ENCODE peak calls at places on chromosomes 13 and 19, in seven cellular contexts. One of them, this sample, is unnamed.

GRCh38 chr19:34381399-34382251 is 16.6 kb downstream of the GPI start:
- DNase-seq in NCI-H1694: no peak
- DNase-seq in lower leg skin: no peak
- DNase-seq in left cardiac atrium: no peak
- DNase-seq in astrocyte of the spinal cord: no peak
- DNase-seq in stimulated activated CD8-positive, alpha-beta memory T cell treated with anti-CD3 and anti-CD28 coated beads, Interleukin-2, amount 100 ng/mL, for 1 hour: no peak
- DNase-seq in GM04503: no peak
- DNase-seq in this sample: no peak

GRCh38 chr13:26476111-26476743 is 81.3 kb upstream of the WASF3 start:
- DNase-seq in left cardiac atrium: peak; percentile 58
- DNase-seq in stimulated activated CD8-positive, alpha-beta memory T cell treated with anti-CD3 and anti-CD28 coated beads, Interleukin-2, amount 100 ng/mL, for 1 hour: no peak
- DNase-seq in lower leg skin: no peak
- DNase-seq in GM04503: no peak
- DNase-seq in NCI-H1694: no peak
- DNase-seq in astrocyte of the spinal cord: peak; percentile 35
- DNase-seq in this sample: no peak

GRCh38 chr13:83531022-83531421 is 351.3 kb downstream of the SLITRK1 start:
- DNase-seq in NCI-H1694: no peak
- DNase-seq in stimulated activated CD8-positive, alpha-beta memory T cell treated with anti-CD3 and anti-CD28 coated beads, Interleukin-2, amount 100 ng/mL, for 1 hour: no peak
- DNase-seq in lower leg skin: no peak
- DNase-seq in astrocyte of the spinal cord: no peak
- DNase-seq in GM04503: no peak
- DNase-seq in left cardiac atrium: no peak
- DNase-seq in this sample: no peak

GRCh38 chr13:52447815-52448552 is 2.5 kb downstream of the VPS36 start:
- DNase-seq in astrocyte of the spinal cord: no peak
- DNase-seq in stimulated activated CD8-positive, alpha-beta memory T cell treated with anti-CD3 and anti-CD28 coated beads, Interleukin-2, amount 100 ng/mL, for 1 hour: no peak
- DNase-seq in lower leg skin: no peak
- DNase-seq in left cardiac atrium: no peak
- DNase-seq in NCI-H1694: no peak
- DNase-seq in GM04503: no peak
- DNase-seq in this sample: no peak

GRCh38 chr19:2412449-2412848 is 14.9 kb downstream of the TIMM13 start:
- DNase-seq in left cardiac atrium: no peak
- DNase-seq in NCI-H1694: no peak
- DNase-seq in lower leg skin: no peak
- DNase-seq in stimulated activated CD8-positive, alpha-beta memory T cell treated with anti-CD3 and anti-CD28 coated beads, Interleukin-2, amount 100 ng/mL, for 1 hour: no peak
- DNase-seq in astrocyte of the spinal cord: no peak
- DNase-seq in GM04503: no peak
- DNase-seq in this sample: no peak

GRCh38 chr19:13984875-13985741 is 21.0 kb downstream of the RFX1 start:
- DNase-seq in astrocyte of the spinal cord: no peak
- DNase-seq in NCI-H1694: no peak
- DNase-seq in stimulated activated CD8-positive, alpha-beta memory T cell treated with anti-CD3 and anti-CD28 coated beads, Interleukin-2, amount 100 ng/mL, for 1 hour: no peak
- DNase-seq in GM04503: no peak
- DNase-seq in left cardiac atrium: no peak
- DNase-seq in lower leg skin: no peak
- DNase-seq in this sample: no peak

GRCh38 chr19:48006762-48007161 is 12.3 kb downstream of the ELSPBP1 start:
- DNase-seq in stimulated activated CD8-positive, alpha-beta memory T cell treated with anti-CD3 and anti-CD28 coated beads, Interleukin-2, amount 100 ng/mL, for 1 hour: no peak
- DNase-seq in NCI-H1694: no peak
- DNase-seq in GM04503: no peak
- DNase-seq in lower leg skin: no peak
- DNase-seq in astrocyte of the spinal cord: no peak
- DNase-seq in left cardiac atrium: no peak
- DNase-seq in this sample: no peak

GRCh38 chr19:48487944-48488343 is 18.8 kb downstream of the CYTH2 start:
- DNase-seq in GM04503: peak; percentile 63
- DNase-seq in left cardiac atrium: peak; percentile 70
- DNase-seq in stimulated activated CD8-positive, alpha-beta memory T cell treated with anti-CD3 and anti-CD28 coated beads, Interleukin-2, amount 100 ng/mL, for 1 hour: no peak
- DNase-seq in lower leg skin: peak; percentile 93
- DNase-seq in astrocyte of the spinal cord: peak; percentile 71
- DNase-seq in NCI-H1694: no peak
- DNase-seq in this sample: no peak

GRCh38 chr13:93226623-93227279 is at the start of gene GPC6:
- DNase-seq in left cardiac atrium: peak; percentile 31
- DNase-seq in astrocyte of the spinal cord: peak; percentile 96
- DNase-seq in stimulated activated CD8-positive, alpha-beta memory T cell treated with anti-CD3 and anti-CD28 coated beads, Interleukin-2, amount 100 ng/mL, for 1 hour: no peak
- DNase-seq in GM04503: peak; percentile 86
- DNase-seq in lower leg skin: no peak
- DNase-seq in NCI-H1694: peak; percentile 90
- DNase-seq in this sample: no peak

GRCh38 chr13:20161275-20161950 is 561 bp upstream of the GJA3 start:
- DNase-seq in NCI-H1694: no peak
- DNase-seq in left cardiac atrium: peak; percentile 45
- DNase-seq in lower leg skin: no peak
- DNase-seq in stimulated activated CD8-positive, alpha-beta memory T cell treated with anti-CD3 and anti-CD28 coated beads, Interleukin-2, amount 100 ng/mL, for 1 hour: peak; percentile 40
- DNase-seq in astrocyte of the spinal cord: no peak
- DNase-seq in GM04503: no peak
- DNase-seq in this sample: peak; percentile 16

GRCh38 chr19:42284066-42284501 is 15.0 kb downstream of the CIC start:
- DNase-seq in GM04503: no peak
- DNase-seq in left cardiac atrium: peak; percentile 86
- DNase-seq in astrocyte of the spinal cord: peak; percentile 65
- DNase-seq in lower leg skin: peak; percentile 95
- DNase-seq in stimulated activated CD8-positive, alpha-beta memory T cell treated with anti-CD3 and anti-CD28 coated beads, Interleukin-2, amount 100 ng/mL, for 1 hour: peak; percentile 77
- DNase-seq in NCI-H1694: peak; percentile 38
- DNase-seq in this sample: peak; percentile 76

GRCh38 chr13:43830481-43830873 is 43.7 kb upstream of the ENOX1 start:
- DNase-seq in lower leg skin: no peak
- DNase-seq in GM04503: peak; percentile 91
- DNase-seq in stimulated activated CD8-positive, alpha-beta memory T cell treated with anti-CD3 and anti-CD28 coated beads, Interleukin-2, amount 100 ng/mL, for 1 hour: no peak
- DNase-seq in left cardiac atrium: no peak
- DNase-seq in NCI-H1694: no peak
- DNase-seq in astrocyte of the spinal cord: peak; percentile 22
- DNase-seq in this sample: no peak

GRCh38 chr13:111034811-111035210 is 80.3 kb upstream of the ARHGEF7 start:
- DNase-seq in astrocyte of the spinal cord: no peak
- DNase-seq in lower leg skin: no peak
- DNase-seq in GM04503: no peak
- DNase-seq in left cardiac atrium: no peak
- DNase-seq in NCI-H1694: no peak
- DNase-seq in stimulated activated CD8-positive, alpha-beta memory T cell treated with anti-CD3 and anti-CD28 coated beads, Interleukin-2, amount 100 ng/mL, for 1 hour: no peak
- DNase-seq in this sample: no peak

GRCh38 chr13:67844544-67844943 is 614.4 kb upstream of the PCDH9 start:
- DNase-seq in astrocyte of the spinal cord: peak; percentile 14
- DNase-seq in NCI-H1694: no peak
- DNase-seq in stimulated activated CD8-positive, alpha-beta memory T cell treated with anti-CD3 and anti-CD28 coated beads, Interleukin-2, amount 100 ng/mL, for 1 hour: no peak
- DNase-seq in GM04503: no peak
- DNase-seq in lower leg skin: no peak
- DNase-seq in left cardiac atrium: no peak
- DNase-seq in this sample: no peak

GRCh38 chr19:52566588-52566987 is 3.5 kb upstream of the ZNF701 start:
- DNase-seq in stimulated activated CD8-positive, alpha-beta memory T cell treated with anti-CD3 and anti-CD28 coated beads, Interleukin-2, amount 100 ng/mL, for 1 hour: no peak
- DNase-seq in lower leg skin: no peak
- DNase-seq in astrocyte of the spinal cord: peak; percentile 9
- DNase-seq in left cardiac atrium: no peak
- DNase-seq in GM04503: no peak
- DNase-seq in NCI-H1694: no peak
- DNase-seq in this sample: no peak

GRCh38 chr19:1106841-1107654 is 3.3 kb downstream of the GPX4 start:
- DNase-seq in left cardiac atrium: no peak
- DNase-seq in astrocyte of the spinal cord: no peak
- DNase-seq in GM04503: no peak
- DNase-seq in NCI-H1694: no peak
- DNase-seq in lower leg skin: no peak
- DNase-seq in stimulated activated CD8-positive, alpha-beta memory T cell treated with anti-CD3 and anti-CD28 coated beads, Interleukin-2, amount 100 ng/mL, for 1 hour: no peak
- DNase-seq in this sample: no peak

GRCh38 chr13:62387642-62388041 is 972.0 kb upstream of the PCDH20 start:
- DNase-seq in lower leg skin: no peak
- DNase-seq in NCI-H1694: no peak
- DNase-seq in GM04503: no peak
- DNase-seq in stimulated activated CD8-positive, alpha-beta memory T cell treated with anti-CD3 and anti-CD28 coated beads, Interleukin-2, amount 100 ng/mL, for 1 hour: no peak
- DNase-seq in left cardiac atrium: no peak
- DNase-seq in astrocyte of the spinal cord: peak; percentile 24
- DNase-seq in this sample: no peak

GRCh38 chr19:57813919-57814504 is 701 bp downstream of the ZNF552 start:
- DNase-seq in GM04503: no peak
- DNase-seq in NCI-H1694: no peak
- DNase-seq in lower leg skin: no peak
- DNase-seq in astrocyte of the spinal cord: no peak
- DNase-seq in left cardiac atrium: no peak
- DNase-seq in stimulated activated CD8-positive, alpha-beta memory T cell treated with anti-CD3 and anti-CD28 coated beads, Interleukin-2, amount 100 ng/mL, for 1 hour: no peak
- DNase-seq in this sample: no peak

GRCh38 chr13:45879666-45880065 is 28.1 kb upstream of the SIAH3 start:
- DNase-seq in NCI-H1694: no peak
- DNase-seq in left cardiac atrium: peak; percentile 47
- DNase-seq in lower leg skin: no peak
- DNase-seq in GM04503: no peak
- DNase-seq in astrocyte of the spinal cord: peak; percentile 9
- DNase-seq in stimulated activated CD8-positive, alpha-beta memory T cell treated with anti-CD3 and anti-CD28 coated beads, Interleukin-2, amount 100 ng/mL, for 1 hour: no peak
- DNase-seq in this sample: no peak

GRCh38 chr13:51292000-51292550 is 47.4 kb upstream of the SERPINE3 start:
- DNase-seq in NCI-H1694: no peak
- DNase-seq in astrocyte of the spinal cord: peak; percentile 72
- DNase-seq in stimulated activated CD8-positive, alpha-beta memory T cell treated with anti-CD3 and anti-CD28 coated beads, Interleukin-2, amount 100 ng/mL, for 1 hour: no peak
- DNase-seq in GM04503: no peak
- DNase-seq in left cardiac atrium: no peak
- DNase-seq in lower leg skin: peak; percentile 6
- DNase-seq in this sample: no peak

GRCh38 chr19:14772467-14772866 is 5.9 kb downstream of the ADGRE2 start:
- DNase-seq in lower leg skin: peak; percentile 66
- DNase-seq in left cardiac atrium: no peak
- DNase-seq in stimulated activated CD8-positive, alpha-beta memory T cell treated with anti-CD3 and anti-CD28 coated beads, Interleukin-2, amount 100 ng/mL, for 1 hour: no peak
- DNase-seq in GM04503: no peak
- DNase-seq in astrocyte of the spinal cord: no peak
- DNase-seq in NCI-H1694: no peak
- DNase-seq in this sample: no peak

GRCh38 chr19:43561144-43561970 is 14.0 kb downstream of the XRCC1 start:
- DNase-seq in NCI-H1694: no peak
- DNase-seq in stimulated activated CD8-positive, alpha-beta memory T cell treated with anti-CD3 and anti-CD28 coated beads, Interleukin-2, amount 100 ng/mL, for 1 hour: no peak
- DNase-seq in GM04503: no peak
- DNase-seq in left cardiac atrium: no peak
- DNase-seq in lower leg skin: no peak
- DNase-seq in astrocyte of the spinal cord: no peak
- DNase-seq in this sample: no peak

GRCh38 chr19:8831373-8831772 is 731 bp downstream of the ZNF558 start:
- DNase-seq in GM04503: no peak
- DNase-seq in stimulated activated CD8-positive, alpha-beta memory T cell treated with anti-CD3 and anti-CD28 coated beads, Interleukin-2, amount 100 ng/mL, for 1 hour: no peak
- DNase-seq in astrocyte of the spinal cord: no peak
- DNase-seq in lower leg skin: no peak
- DNase-seq in NCI-H1694: no peak
- DNase-seq in left cardiac atrium: no peak
- DNase-seq in this sample: no peak

GRCh38 chr19:53813996-53814395 is 10.1 kb downstream of the NLRP12 start:
- DNase-seq in GM04503: peak; percentile 34
- DNase-seq in astrocyte of the spinal cord: no peak
- DNase-seq in stimulated activated CD8-positive, alpha-beta memory T cell treated with anti-CD3 and anti-CD28 coated beads, Interleukin-2, amount 100 ng/mL, for 1 hour: no peak
- DNase-seq in NCI-H1694: no peak
- DNase-seq in left cardiac atrium: no peak
- DNase-seq in lower leg skin: no peak
- DNase-seq in this sample: no peak

GRCh38 chr19:10624585-10624984 is 768 bp upstream of the SLC44A2 start:
- DNase-seq in astrocyte of the spinal cord: no peak
- DNase-seq in stimulated activated CD8-positive, alpha-beta memory T cell treated with anti-CD3 and anti-CD28 coated beads, Interleukin-2, amount 100 ng/mL, for 1 hour: no peak
- DNase-seq in left cardiac atrium: no peak
- DNase-seq in NCI-H1694: no peak
- DNase-seq in GM04503: no peak
- DNase-seq in lower leg skin: no peak
- DNase-seq in this sample: no peak

GRCh38 chr19:39174142-39174541 is 22.6 kb upstream of the NCCRP1 start:
- DNase-seq in NCI-H1694: no peak
- DNase-seq in lower leg skin: no peak
- DNase-seq in left cardiac atrium: no peak
- DNase-seq in astrocyte of the spinal cord: no peak
- DNase-seq in stimulated activated CD8-positive, alpha-beta memory T cell treated with anti-CD3 and anti-CD28 coated beads, Interleukin-2, amount 100 ng/mL, for 1 hour: no peak
- DNase-seq in GM04503: no peak
- DNase-seq in this sample: no peak

GRCh38 chr19:7788178-7788932 is 25.3 kb downstream of the CLEC4M start:
- DNase-seq in left cardiac atrium: no peak
- DNase-seq in NCI-H1694: no peak
- DNase-seq in lower leg skin: no peak
- DNase-seq in GM04503: no peak
- DNase-seq in astrocyte of the spinal cord: no peak
- DNase-seq in stimulated activated CD8-positive, alpha-beta memory T cell treated with anti-CD3 and anti-CD28 coated beads, Interleukin-2, amount 100 ng/mL, for 1 hour: no peak
- DNase-seq in this sample: no peak

GRCh38 chr13:59458908-59459579 is 704.7 kb downstream of the DIAPH3 start:
- DNase-seq in NCI-H1694: no peak
- DNase-seq in astrocyte of the spinal cord: peak; percentile 86
- DNase-seq in stimulated activated CD8-positive, alpha-beta memory T cell treated with anti-CD3 and anti-CD28 coated beads, Interleukin-2, amount 100 ng/mL, for 1 hour: no peak
- DNase-seq in left cardiac atrium: peak; percentile 39
- DNase-seq in lower leg skin: no peak
- DNase-seq in GM04503: no peak
- DNase-seq in this sample: no peak

GRCh38 chr19:44904426-44904994 is 1.1 kb upstream of the APOE start:
- DNase-seq in lower leg skin: no peak
- DNase-seq in astrocyte of the spinal cord: no peak
- DNase-seq in GM04503: no peak
- DNase-seq in left cardiac atrium: no peak
- DNase-seq in NCI-H1694: peak; percentile 22
- DNase-seq in stimulated activated CD8-positive, alpha-beta memory T cell treated with anti-CD3 and anti-CD28 coated beads, Interleukin-2, amount 100 ng/mL, for 1 hour: no peak
- DNase-seq in this sample: no peak

GRCh38 chr19:10260141-10260584 is 8.1 kb downstream of the MRPL4 start:
- DNase-seq in stimulated activated CD8-positive, alpha-beta memory T cell treated with anti-CD3 and anti-CD28 coated beads, Interleukin-2, amount 100 ng/mL, for 1 hour: no peak
- DNase-seq in NCI-H1694: no peak
- DNase-seq in astrocyte of the spinal cord: no peak
- DNase-seq in GM04503: no peak
- DNase-seq in lower leg skin: no peak
- DNase-seq in left cardiac atrium: no peak
- DNase-seq in this sample: no peak

GRCh38 chr13:30972888-30973377 is 40.5 kb downstream of the TEX26 start:
- DNase-seq in left cardiac atrium: no peak
- DNase-seq in lower leg skin: no peak
- DNase-seq in GM04503: peak; percentile 37
- DNase-seq in astrocyte of the spinal cord: peak; percentile 54
- DNase-seq in stimulated activated CD8-positive, alpha-beta memory T cell treated with anti-CD3 and anti-CD28 coated beads, Interleukin-2, amount 100 ng/mL, for 1 hour: no peak
- DNase-seq in NCI-H1694: no peak
- DNase-seq in this sample: no peak

GRCh38 chr19:11530432-11530831 is 1.5 kb upstream of the ECSIT start:
- DNase-seq in GM04503: no peak
- DNase-seq in left cardiac atrium: peak; percentile 84
- DNase-seq in NCI-H1694: peak; percentile 83
- DNase-seq in stimulated activated CD8-positive, alpha-beta memory T cell treated with anti-CD3 and anti-CD28 coated beads, Interleukin-2, amount 100 ng/mL, for 1 hour: no peak
- DNase-seq in astrocyte of the spinal cord: peak; percentile 69
- DNase-seq in lower leg skin: peak; percentile 88
- DNase-seq in this sample: no peak

GRCh38 chr19:7916137-7916907 is 1.7 kb downstream of the TGFBR3L start:
- DNase-seq in lower leg skin: no peak
- DNase-seq in stimulated activated CD8-positive, alpha-beta memory T cell treated with anti-CD3 and anti-CD28 coated beads, Interleukin-2, amount 100 ng/mL, for 1 hour: no peak
- DNase-seq in left cardiac atrium: no peak
- DNase-seq in astrocyte of the spinal cord: no peak
- DNase-seq in NCI-H1694: peak; percentile 3
- DNase-seq in GM04503: no peak
- DNase-seq in this sample: peak; percentile 56

GRCh38 chr19:58475714-58476497 is at the start of gene ZNF446:
- DNase-seq in lower leg skin: peak; percentile 99
- DNase-seq in stimulated activated CD8-positive, alpha-beta memory T cell treated with anti-CD3 and anti-CD28 coated beads, Interleukin-2, amount 100 ng/mL, for 1 hour: peak; percentile 90
- DNase-seq in left cardiac atrium: peak; percentile 97
- DNase-seq in NCI-H1694: peak; percentile 93
- DNase-seq in astrocyte of the spinal cord: peak; percentile 98
- DNase-seq in GM04503: peak; percentile 90
- DNase-seq in this sample: peak; percentile 96